ENCODE peak calls at places on chromosomes 6 and 20, in nine cellular contexts. Z is fibroblast of pulmonary artery; G is retinal pigment epithelial cell; M is cardiac muscle cell; A is adrenal gland; P is AG09309; I is CD8-positive, alpha-beta T cell; J is upper lobe of right lung; V is AG04450. X is an unnamed sample.

GRCh38 chr20:59987135-59987534 is 28.9 kb downstream of the CDH26 start:
- DNase-seq in Z (no peak), G (no peak), J (no peak), P (no peak), I (no peak), V (no peak), M (no peak), A (no peak), X (no peak)

GRCh38 chr6:32945106-32945761 is 4.4 kb upstream of the HLA-DMB start:
- DNase-seq in A (no peak), Z (no peak), I (no peak), P (no peak), M (no peak), V (no peak), G (no peak), J (no peak), X (no peak)

GRCh38 chr20:33251496-33251895 is 15.7 kb downstream of the BPIFA1 start:
- DNase-seq in P (no peak), I (no peak), A (no peak), J (no peak), M (no peak), G (no peak), Z (no peak), V (no peak), X (no peak)

GRCh38 chr6:108942556-108943492 is 94.6 kb downstream of the ARMC2 start:
- DNase-seq in M (no peak), A (no peak), I (peak), Z (no peak), J (no peak), P (no peak), G (no peak), V (no peak), X (no peak)

GRCh38 chr6:21955196-21955595 is 341.6 kb downstream of the PRL start:
- DNase-seq in M (no peak), G (no peak), V (no peak), I (no peak), A (no peak), Z (no peak), P (no peak), J (no peak), X (no peak)

GRCh38 chr6:54419885-54420284 is 111.6 kb downstream of the TINAG start:
- DNase-seq in G (peak), Z (peak), I (no peak), P (peak), M (peak), A (no peak), V (peak), J (no peak), X (peak)

GRCh38 chr6:75368151-75368779 is 83.7 kb upstream of the TMEM30A start:
- DNase-seq in M (peak), I (no peak), G (no peak), J (no peak), Z (peak), A (no peak), P (no peak), V (no peak), X (peak)

GRCh38 chr6:107879912-107880311 is 55.8 kb upstream of the SCML4 start:
- DNase-seq in P (no peak), I (no peak), J (no peak), V (no peak), M (no peak), G (no peak), Z (no peak), A (no peak), X (no peak)

GRCh38 chr20:23362392-23363256 is 642 bp downstream of the GZF1 start:
- DNase-seq in A (peak), V (no peak), M (peak), J (peak), G (no peak), Z (peak), P (no peak), I (peak), X (peak)

GRCh38 chr20:58099291-58099915 is 129.1 kb downstream of the ANKRD60 start:
- DNase-seq in J (no peak), V (no peak), M (no peak), I (no peak), A (no peak), Z (no peak), G (no peak), P (no peak), X (no peak)

GRCh38 chr6:126252154-126252553 is 87.8 kb upstream of the CENPW start:
- DNase-seq in J (no peak), P (no peak), M (no peak), I (no peak), V (no peak), A (no peak), Z (no peak), G (no peak), X (no peak)

GRCh38 chr6:50093938-50094272 is 44.2 kb upstream of the DEFB112 start:
- DNase-seq in V (no peak), P (no peak), M (no peak), G (no peak), I (no peak), J (no peak), Z (no peak), A (no peak), X (no peak)

GRCh38 chr6:5132741-5133140 is 47.6 kb downstream of the PPP1R3G start:
- DNase-seq in P (peak), G (no peak), A (peak), V (peak), Z (peak), J (no peak), I (no peak), M (peak), X (peak)

GRCh38 chr6:1286972-1287600 is 24.8 kb upstream of the FOXQ1 start:
- DNase-seq in A (no peak), P (peak), M (peak), Z (peak), J (peak), I (no peak), V (peak), G (no peak), X (no peak)

GRCh38 chr6:40582892-40583291 is 4.3 kb downstream of the LRFN2 start:
- DNase-seq in P (no peak), I (no peak), J (no peak), A (no peak), M (no peak), Z (no peak), G (no peak), V (no peak), X (peak)

GRCh38 chr20:8094415-8094818 is 37.6 kb upstream of the PLCB1 start:
- DNase-seq in A (peak), M (peak), I (no peak), V (no peak), J (no peak), G (no peak), Z (peak), P (no peak), X (peak)

GRCh38 chr6:149860513-149860833 is 3.7 kb downstream of the LRP11 start:
- DNase-seq in G (no peak), I (no peak), V (no peak), M (no peak), P (no peak), Z (no peak), A (no peak), J (peak), X (no peak)

DNA sequence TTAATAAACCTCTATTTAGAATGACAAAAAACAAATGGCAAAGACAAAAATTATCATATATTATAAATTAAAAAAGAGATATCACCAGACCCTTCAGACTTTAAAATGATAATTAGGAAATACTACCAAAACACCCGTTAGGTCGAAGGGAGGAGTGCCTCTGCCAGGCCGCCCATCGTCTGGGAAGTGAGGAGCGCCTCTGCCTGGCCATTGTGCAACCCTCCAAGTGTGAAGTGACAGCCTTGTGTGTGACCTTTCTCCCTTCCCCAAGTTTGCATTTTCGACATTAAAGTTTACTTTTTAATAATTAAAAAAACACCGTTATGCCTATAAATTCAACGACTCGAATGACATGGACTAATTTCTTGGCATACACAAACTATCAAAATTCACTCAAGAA is 64.5 kb upstream of the TASP1 start:
- DNase-seq in A (no peak), J (no peak), Z (no peak), I (no peak), G (no peak), M (no peak), P (no peak), V (no peak), X (no peak)
- TF ChIP-seq CTCF in A (no peak), J (no peak), Z (no peak), I (no peak), G (no peak), M (no peak), P (no peak), V (no peak), X (no peak)

GRCh38 chr6:55941713-55942112 is 66.3 kb upstream of the BMP5 start:
- DNase-seq in V (no peak), G (no peak), M (peak), I (no peak), Z (peak), P (no peak), J (no peak), A (no peak), X (peak)
- TF ChIP-seq CTCF in V (peak), G (peak), M (no peak), I (no peak), Z (peak), P (peak), J (peak), A (no peak), X (peak)

DNA sequence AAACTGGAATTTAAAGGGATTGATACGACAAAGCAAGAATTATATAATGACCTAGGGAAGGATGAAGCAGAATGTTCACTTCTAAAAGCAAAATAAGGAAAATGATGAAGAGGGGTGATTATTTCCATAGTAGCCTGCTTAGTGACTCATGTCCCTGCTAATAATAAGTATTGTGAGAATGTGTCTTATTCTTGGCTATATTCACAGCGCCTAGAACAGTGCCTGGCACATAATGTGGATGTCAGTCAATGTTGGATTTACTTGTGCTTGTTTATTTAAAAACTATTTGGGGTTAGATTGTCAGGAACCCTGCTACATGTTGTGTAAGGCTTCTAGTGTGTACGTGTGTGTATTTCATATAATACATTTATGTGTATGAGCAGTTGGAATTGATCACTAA is 85.1 kb downstream of the ZFAND3 start:
- DNase-seq in G (no peak), J (no peak), M (no peak), A (no peak), V (no peak), I (no peak), P (no peak), Z (no peak), X (no peak)
- TF ChIP-seq CTCF in G (no peak), J (no peak), M (no peak), A (no peak), V (no peak), I (no peak), P (no peak), Z (no peak), X (no peak)

GRCh38 chr6:159169193-159169555 is at the start of gene FNDC1:
- DNase-seq in A (peak), P (no peak), G (no peak), M (no peak), V (no peak), I (no peak), J (peak), Z (no peak), X (peak)

GRCh38 chr6:159170999-159171712 is 2.0 kb downstream of the FNDC1 start:
- DNase-seq in J (no peak), G (no peak), I (no peak), Z (peak), A (peak), V (peak), M (peak), P (no peak), X (no peak)

GRCh38 chr6:159170333-159170672 is 1.1 kb downstream of the FNDC1 start:
- DNase-seq in Z (peak), G (no peak), J (no peak), M (no peak), I (no peak), V (no peak), A (no peak), P (no peak), X (no peak)

GRCh38 chr6:159169557-159170332 is 545 bp downstream of the FNDC1 start:
- DNase-seq in A (peak), P (no peak), M (peak), J (no peak), I (no peak), G (no peak), Z (peak), V (no peak), X (peak)

GRCh38 chr6:159168536-159169192 is 536 bp upstream of the FNDC1 start:
- DNase-seq in A (peak), M (peak), J (no peak), V (no peak), G (no peak), I (no peak), Z (peak), P (no peak), X (no peak)
- TF ChIP-seq CTCF in A (peak), M (peak), J (no peak), V (peak), G (peak), I (no peak), Z (peak), P (peak), X (no peak)

DNA sequence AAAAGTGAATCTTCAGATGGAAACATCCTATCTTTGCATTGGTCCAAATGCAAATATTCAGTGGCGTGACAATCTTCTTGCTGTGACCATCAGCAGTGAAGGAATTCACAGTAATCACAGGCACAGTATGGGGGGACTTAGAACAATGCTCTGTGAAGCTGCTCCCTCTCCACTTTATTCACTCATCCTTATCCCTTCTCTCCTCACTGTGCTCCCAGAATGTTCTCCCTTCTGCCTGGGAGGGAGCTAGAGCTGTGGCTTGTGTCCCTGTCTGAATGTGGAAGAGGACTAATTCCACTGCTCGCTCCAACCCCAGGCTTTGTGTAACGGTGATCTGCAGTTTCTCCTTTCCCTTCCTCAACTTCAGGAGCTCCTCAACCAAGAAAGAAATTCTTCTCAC is 243.7 kb downstream of the ALDH8A1 start:
- DNase-seq in V (no peak), A (no peak), M (no peak), I (no peak), P (no peak), J (no peak), Z (no peak), G (no peak), X (peak)
- TF ChIP-seq CTCF in V (no peak), A (no peak), M (peak), I (no peak), P (no peak), J (no peak), Z (no peak), G (no peak), X (no peak)

DNA sequence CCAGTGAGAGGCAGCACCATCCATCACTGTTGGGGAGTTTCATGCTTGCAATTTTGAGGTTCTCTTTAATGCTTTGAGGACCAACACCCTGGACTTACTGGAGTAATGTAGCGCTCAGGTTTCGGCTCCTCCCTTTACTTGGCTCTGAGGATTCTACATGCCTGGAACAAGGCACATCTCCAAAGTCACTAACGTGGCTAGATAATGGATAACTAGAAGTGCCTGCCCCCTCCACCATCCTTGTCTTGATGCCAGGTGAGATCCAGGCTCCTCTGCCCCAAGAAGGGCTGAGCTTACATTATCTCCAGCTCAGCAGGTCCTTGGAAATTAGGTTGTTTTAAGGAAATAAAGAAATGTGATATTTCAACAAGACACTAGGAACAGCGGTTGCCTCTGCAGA is 75.5 kb upstream of the ZNFX1 start:
- DNase-seq in J (no peak), G (no peak), M (no peak), I (no peak), A (no peak), Z (no peak), P (no peak), V (no peak), X (no peak)
- TF ChIP-seq CTCF in J (no peak), G (no peak), M (no peak), I (no peak), A (no peak), Z (no peak), P (no peak), V (no peak), X (no peak)

GRCh38 chr6:29696147-29697129 is 15.5 kb upstream of the ZFP57 start:
- DNase-seq in Z (peak), G (no peak), I (no peak), A (peak), J (no peak), M (peak), V (no peak), P (no peak), X (peak)
- TF ChIP-seq CTCF in Z (peak), G (peak), I (peak), A (peak), J (peak), M (peak), V (peak), P (peak), X (peak)

DNA sequence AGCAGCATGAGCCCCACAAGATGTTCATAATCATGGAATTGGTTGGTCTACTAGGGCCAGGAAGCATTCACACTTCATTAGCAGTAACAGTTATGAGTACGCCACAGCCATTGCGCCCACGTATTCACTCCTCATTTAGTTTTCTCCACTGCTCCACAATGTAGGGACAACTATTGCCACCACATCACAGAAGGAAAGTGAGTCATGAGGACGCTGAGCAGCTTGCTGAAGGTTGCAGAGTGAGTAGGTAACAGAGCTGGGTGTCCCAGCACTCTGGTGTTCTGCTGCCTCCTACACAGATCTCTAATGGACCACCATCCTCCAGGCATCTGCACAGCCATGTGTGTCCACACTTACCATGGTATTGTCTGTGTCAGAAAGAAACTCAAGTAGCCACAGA is 103.8 kb downstream of the TTLL2 start:
- DNase-seq in I (no peak), G (no peak), V (no peak), Z (no peak), A (no peak), P (no peak), M (no peak), J (no peak), X (no peak)
- TF ChIP-seq CTCF in I (no peak), G (no peak), V (no peak), Z (no peak), A (no peak), P (no peak), M (no peak), J (no peak), X (no peak)

GRCh38 chr6:163429858-163430448 is 15.4 kb downstream of the QKI start:
- DNase-seq in G (no peak), A (no peak), I (no peak), M (no peak), P (no peak), Z (no peak), V (no peak), J (no peak), X (no peak)

GRCh38 chr6:163432300-163432699 is 17.8 kb downstream of the QKI start:
- DNase-seq in I (no peak), P (no peak), Z (no peak), V (no peak), J (no peak), A (no peak), G (no peak), M (no peak), X (no peak)

GRCh38 chr6:163423696-163424095 is 9.2 kb downstream of the QKI start:
- DNase-seq in V (no peak), A (no peak), I (no peak), M (no peak), Z (no peak), G (no peak), J (no peak), P (no peak), X (no peak)

GRCh38 chr6:163428373-163428772 is 13.9 kb downstream of the QKI start:
- DNase-seq in A (no peak), M (no peak), Z (no peak), P (no peak), J (no peak), I (no peak), G (no peak), V (no peak), X (no peak)

GRCh38 chr6:163427498-163428254 is 13.2 kb downstream of the QKI start:
- DNase-seq in G (no peak), V (peak), M (peak), A (no peak), Z (peak), J (no peak), P (peak), I (no peak), X (peak)
- TF ChIP-seq CTCF in G (peak), V (peak), M (peak), A (peak), Z (peak), J (peak), P (peak), I (no peak), X (peak)

X was measured in A673.